ENCODE peak calls at places on chromosomes 12 and 14, in eight cellular contexts. Q is GM06990; D is adipocyte; V is A549; K is stimulated activated CD8-positive, alpha-beta memory T cell treated with anti-CD3 and anti-CD28 coated beads, Interleukin-2, amount 100 ng/mL, for 1 hour; A is astrocyte of the spinal cord; N is activated CD4-positive, alpha-beta T cell treated with anti-CD3 and anti-CD28 coated beads, Interleukin-2, amount 50 U/mL, for 24 hours; P is HTR-8/SVneo. R is an unnamed sample.

GRCh38 chr12:103973909-103974308 is 8.2 kb downstream of the TDG start:
- DNase-seq in P (no peak), D (no peak), A (no peak), V (no peak), Q (no peak), N (no peak), K (no peak), R (no peak)

GRCh38 chr12:111034911-111035577 is 114.7 kb upstream of the MYL2 start:
- DNase-seq in D (no peak), P (no peak), Q (peak), N (no peak), V (peak), A (no peak), K (no peak), R (peak)

GRCh38 chr14:21703357-21704339 is 30.0 kb upstream of the OR4E1 start:
- DNase-seq in A (no peak), D (no peak), N (no peak), Q (no peak), V (no peak), K (no peak), P (no peak), R (no peak)

GRCh38 chr12:113066806-113067400 is 10.4 kb downstream of the DTX1 start:
- DNase-seq in Q (no peak), N (no peak), P (no peak), D (no peak), V (no peak), A (no peak), K (no peak), R (no peak)

GRCh38 chr14:100305446-100306255 is 593 bp downstream of the SLC25A29 start:
- DNase-seq in N (no peak), K (peak), A (peak), V (no peak), D (peak), Q (peak), P (peak), R (peak)

GRCh38 chr12:107092669-107093546 is 441 bp downstream of the CRY1 start:
- DNase-seq in N (peak), D (peak), Q (no peak), P (no peak), A (no peak), K (no peak), V (peak), R (peak)

GRCh38 chr12:56338643-56339422 is at the start of gene IL23A:
- DNase-seq in V (no peak), Q (peak), N (peak), A (peak), K (peak), D (no peak), P (no peak), R (no peak)

GRCh38 chr12:98736352-98737326 is 91.5 kb downstream of the APAF1 start:
- DNase-seq in A (no peak), V (peak), D (peak), K (no peak), P (no peak), Q (no peak), N (no peak), R (peak)